ENCODE peak calls at places on chromosomes 16 and 17, in six cellular contexts. One of them, this sample, is unnamed.

GRCh38 chr16:12775689-12776236 is 27.9 kb downstream of the CPPED1 start:
- DNase-seq in NCI-H1092: no peak
- DNase-seq in WTC11: no peak
- DNase-seq in activated CD4-positive, CD25-positive, alpha-beta regulatory T cell: no peak
- DNase-seq in activated CD4-positive, alpha-beta T cell treated with anti-CD3 and anti-CD28 coated beads, Interleukin-2, amount 50 U/mL, for 48 hours: no peak
- DNase-seq in mammary epithelial cell: no peak
- DNase-seq in this sample: no peak

GRCh38 chr17:76368545-76368944 is 14.8 kb upstream of the PRPSAP1 start:
- DNase-seq in NCI-H1092: no peak
- DNase-seq in WTC11: no peak
- DNase-seq in activated CD4-positive, CD25-positive, alpha-beta regulatory T cell: no peak
- DNase-seq in activated CD4-positive, alpha-beta T cell treated with anti-CD3 and anti-CD28 coated beads, Interleukin-2, amount 50 U/mL, for 48 hours: no peak
- DNase-seq in mammary epithelial cell: no peak
- DNase-seq in this sample: no peak

GRCh38 chr17:49548506-49549310 is 27.0 kb upstream of the NXPH3 start:
- DNase-seq in NCI-H1092: no peak
- DNase-seq in WTC11: peak; percentile 83
- DNase-seq in activated CD4-positive, CD25-positive, alpha-beta regulatory T cell: no peak
- DNase-seq in activated CD4-positive, alpha-beta T cell treated with anti-CD3 and anti-CD28 coated beads, Interleukin-2, amount 50 U/mL, for 48 hours: peak; percentile 33
- DNase-seq in mammary epithelial cell: peak; percentile 51
- DNase-seq in this sample: no peak

GRCh38 chr17:74981979-74982662 is 5.3 kb upstream of the CDR2L start:
- DNase-seq in NCI-H1092: peak; percentile 35
- DNase-seq in WTC11: peak; percentile 86
- DNase-seq in activated CD4-positive, CD25-positive, alpha-beta regulatory T cell: peak; percentile 67
- DNase-seq in activated CD4-positive, alpha-beta T cell treated with anti-CD3 and anti-CD28 coated beads, Interleukin-2, amount 50 U/mL, for 48 hours: peak; percentile 82
- DNase-seq in mammary epithelial cell: no peak
- DNase-seq in this sample: no peak

GRCh38 chr17:44587339-44587738 is 30.1 kb downstream of the FZD2 start:
- DNase-seq in NCI-H1092: no peak
- DNase-seq in WTC11: no peak
- DNase-seq in activated CD4-positive, CD25-positive, alpha-beta regulatory T cell: no peak
- DNase-seq in activated CD4-positive, alpha-beta T cell treated with anti-CD3 and anti-CD28 coated beads, Interleukin-2, amount 50 U/mL, for 48 hours: no peak
- DNase-seq in mammary epithelial cell: peak; percentile 77
- DNase-seq in this sample: no peak

GRCh38 chr17:3944485-3945388 is 19.5 kb downstream of the ATP2A3 start:
- DNase-seq in NCI-H1092: no peak
- DNase-seq in WTC11: peak; percentile 87
- DNase-seq in activated CD4-positive, CD25-positive, alpha-beta regulatory T cell: peak; percentile 28
- DNase-seq in activated CD4-positive, alpha-beta T cell treated with anti-CD3 and anti-CD28 coated beads, Interleukin-2, amount 50 U/mL, for 48 hours: peak; percentile 32
- DNase-seq in mammary epithelial cell: no peak
- DNase-seq in this sample: no peak

GRCh38 chr17:8846768-8847211 is 20.7 kb downstream of the PIK3R6 start:
- DNase-seq in NCI-H1092: no peak
- DNase-seq in WTC11: no peak
- DNase-seq in activated CD4-positive, CD25-positive, alpha-beta regulatory T cell: no peak
- DNase-seq in activated CD4-positive, alpha-beta T cell treated with anti-CD3 and anti-CD28 coated beads, Interleukin-2, amount 50 U/mL, for 48 hours: no peak
- DNase-seq in mammary epithelial cell: peak; percentile 53
- DNase-seq in this sample: no peak

GRCh38 chr17:1553354-1554266 is 9.0 kb downstream of the PITPNA start:
- DNase-seq in NCI-H1092: no peak
- DNase-seq in WTC11: no peak
- DNase-seq in activated CD4-positive, CD25-positive, alpha-beta regulatory T cell: no peak
- DNase-seq in activated CD4-positive, alpha-beta T cell treated with anti-CD3 and anti-CD28 coated beads, Interleukin-2, amount 50 U/mL, for 48 hours: no peak
- DNase-seq in mammary epithelial cell: no peak
- DNase-seq in this sample: no peak

GRCh38 chr17:82611140-82612058 is 36.8 kb downstream of the WDR45B start:
- DNase-seq in NCI-H1092: no peak
- DNase-seq in WTC11: no peak
- DNase-seq in activated CD4-positive, CD25-positive, alpha-beta regulatory T cell: no peak
- DNase-seq in activated CD4-positive, alpha-beta T cell treated with anti-CD3 and anti-CD28 coated beads, Interleukin-2, amount 50 U/mL, for 48 hours: no peak
- DNase-seq in mammary epithelial cell: no peak
- DNase-seq in this sample: no peak

GRCh38 chr16:2818278-2818876 is 1.3 kb downstream of the PRSS21 start:
- DNase-seq in NCI-H1092: no peak
- DNase-seq in WTC11: no peak
- DNase-seq in activated CD4-positive, CD25-positive, alpha-beta regulatory T cell: no peak
- DNase-seq in activated CD4-positive, alpha-beta T cell treated with anti-CD3 and anti-CD28 coated beads, Interleukin-2, amount 50 U/mL, for 48 hours: no peak
- DNase-seq in mammary epithelial cell: no peak
- DNase-seq in this sample: no peak

GRCh38 chr17:29045026-29045425 is 2.1 kb downstream of the PIPOX start:
- DNase-seq in NCI-H1092: no peak
- DNase-seq in WTC11: no peak
- DNase-seq in activated CD4-positive, CD25-positive, alpha-beta regulatory T cell: no peak
- DNase-seq in activated CD4-positive, alpha-beta T cell treated with anti-CD3 and anti-CD28 coated beads, Interleukin-2, amount 50 U/mL, for 48 hours: no peak
- DNase-seq in mammary epithelial cell: no peak
- DNase-seq in this sample: no peak

GRCh38 chr17:8315740-8316217 is 5.7 kb downstream of the ARHGEF15 start:
- DNase-seq in NCI-H1092: no peak
- DNase-seq in WTC11: peak; percentile 71
- DNase-seq in activated CD4-positive, CD25-positive, alpha-beta regulatory T cell: no peak
- DNase-seq in activated CD4-positive, alpha-beta T cell treated with anti-CD3 and anti-CD28 coated beads, Interleukin-2, amount 50 U/mL, for 48 hours: no peak
- DNase-seq in mammary epithelial cell: no peak
- DNase-seq in this sample: no peak

GRCh38 chr16:69286941-69287713 is 24.0 kb upstream of the VPS4A start:
- DNase-seq in NCI-H1092: peak; percentile 54
- DNase-seq in WTC11: no peak
- DNase-seq in activated CD4-positive, CD25-positive, alpha-beta regulatory T cell: peak; percentile 14
- DNase-seq in activated CD4-positive, alpha-beta T cell treated with anti-CD3 and anti-CD28 coated beads, Interleukin-2, amount 50 U/mL, for 48 hours: peak; percentile 25
- DNase-seq in mammary epithelial cell: peak; percentile 31
- DNase-seq in this sample: no peak

GRCh38 chr16:56281256-56281805 is 90.0 kb downstream of the GNAO1 start:
- DNase-seq in NCI-H1092: no peak
- DNase-seq in WTC11: peak; percentile 73
- DNase-seq in activated CD4-positive, CD25-positive, alpha-beta regulatory T cell: no peak
- DNase-seq in activated CD4-positive, alpha-beta T cell treated with anti-CD3 and anti-CD28 coated beads, Interleukin-2, amount 50 U/mL, for 48 hours: no peak
- DNase-seq in mammary epithelial cell: no peak
- DNase-seq in this sample: no peak

GRCh38 chr16:64589836-64590235 is 532.0 kb downstream of the CDH11 start:
- DNase-seq in NCI-H1092: no peak
- DNase-seq in WTC11: no peak
- DNase-seq in activated CD4-positive, CD25-positive, alpha-beta regulatory T cell: no peak
- DNase-seq in activated CD4-positive, alpha-beta T cell treated with anti-CD3 and anti-CD28 coated beads, Interleukin-2, amount 50 U/mL, for 48 hours: no peak
- DNase-seq in mammary epithelial cell: no peak
- DNase-seq in this sample: no peak